ENCODE peak calls at places on chromosomes 11 and 22, in five cellular contexts. One of them, this sample, is unnamed.

GRCh38 chr11:70397336-70397982 is 870 bp upstream of the CTTN start:
- DNase-seq in AG10803: peak
- DNase-seq in heart left ventricle: no peak
- DNase-seq in Caco-2: peak
- DNase-seq in lower leg skin: no peak
- DNase-seq in this sample: peak

GRCh38 chr11:46553746-46554204 is 40.0 kb downstream of the AMBRA1 start:
- DNase-seq in Caco-2: peak
- DNase-seq in heart left ventricle: no peak
- DNase-seq in AG10803: no peak
- DNase-seq in lower leg skin: no peak
- DNase-seq in this sample: no peak

GRCh38 chr11:44681698-44682097 is 45.1 kb upstream of the TSPAN18 start:
- DNase-seq in AG10803: peak
- DNase-seq in lower leg skin: no peak
- DNase-seq in heart left ventricle: no peak
- DNase-seq in Caco-2: no peak
- DNase-seq in this sample: peak

GRCh38 chr11:40219401-40219800 is 1240.1 kb downstream of the LRRC4C start:
- DNase-seq in lower leg skin: no peak
- DNase-seq in Caco-2: no peak
- DNase-seq in heart left ventricle: no peak
- DNase-seq in AG10803: no peak
- DNase-seq in this sample: no peak

GRCh38 chr22:45903355-45904149 is 73.4 kb downstream of the WNT7B start:
- DNase-seq in AG10803: peak
- DNase-seq in Caco-2: no peak
- DNase-seq in heart left ventricle: no peak
- DNase-seq in lower leg skin: no peak
- DNase-seq in this sample: peak

GRCh38 chr22:39094717-39095389 is 2.2 kb upstream of the APOBEC3H start:
- DNase-seq in heart left ventricle: no peak
- DNase-seq in AG10803: no peak
- DNase-seq in lower leg skin: no peak
- DNase-seq in Caco-2: no peak
- DNase-seq in this sample: no peak

GRCh38 chr11:30960387-30960992 is 374.3 kb upstream of the MPPED2 start:
- DNase-seq in lower leg skin: no peak
- DNase-seq in AG10803: peak
- DNase-seq in Caco-2: peak
- DNase-seq in heart left ventricle: no peak
- DNase-seq in this sample: peak

GRCh38 chr11:110295487-110296225 is 758 bp downstream of the RDX start:
- DNase-seq in lower leg skin: peak
- DNase-seq in heart left ventricle: peak
- DNase-seq in Caco-2: peak
- DNase-seq in AG10803: peak
- DNase-seq in this sample: peak

GRCh38 chr22:44462246-44463015 is 35.6 kb downstream of the RTL6 start:
- DNase-seq in Caco-2: no peak
- DNase-seq in AG10803: no peak
- DNase-seq in lower leg skin: no peak
- DNase-seq in heart left ventricle: no peak
- DNase-seq in this sample: no peak

GRCh38 chr11:123188508-123189165 is 6.4 kb downstream of the CLMP start:
- DNase-seq in lower leg skin: no peak
- DNase-seq in Caco-2: no peak
- DNase-seq in AG10803: peak
- DNase-seq in heart left ventricle: no peak
- DNase-seq in this sample: peak

GRCh38 chr11:15505155-15505554 is 390.4 kb downstream of the INSC start:
- DNase-seq in heart left ventricle: no peak
- DNase-seq in Caco-2: no peak
- DNase-seq in AG10803: no peak
- DNase-seq in lower leg skin: no peak
- DNase-seq in this sample: no peak

GRCh38 chr11:15509082-15509481 is 394.4 kb downstream of the INSC start:
- DNase-seq in heart left ventricle: no peak
- DNase-seq in AG10803: no peak
- DNase-seq in lower leg skin: no peak
- DNase-seq in Caco-2: no peak
- DNase-seq in this sample: no peak

GRCh38 chr11:15507592-15507991 is 392.9 kb downstream of the INSC start:
- DNase-seq in AG10803: no peak
- DNase-seq in heart left ventricle: no peak
- DNase-seq in lower leg skin: no peak
- DNase-seq in Caco-2: peak
- DNase-seq in this sample: no peak
- H3K4me3 ChIP-seq in AG10803: no peak
- H3K4me3 ChIP-seq in heart left ventricle: no peak
- H3K4me3 ChIP-seq in lower leg skin: no peak
- H3K4me3 ChIP-seq in Caco-2: no peak
- H3K4me3 ChIP-seq in this sample: no peak

GRCh38 chr11:95352733-95353346 is 121.8 kb upstream of the SESN3 start:
- DNase-seq in AG10803: no peak
- DNase-seq in lower leg skin: no peak
- DNase-seq in Caco-2: no peak
- DNase-seq in heart left ventricle: no peak
- DNase-seq in this sample: no peak
- TF ChIP-seq CTCF in AG10803: no peak
- TF ChIP-seq CTCF in lower leg skin: no peak
- TF ChIP-seq CTCF in Caco-2: no peak
- TF ChIP-seq CTCF in heart left ventricle: no peak
- TF ChIP-seq CTCF in this sample: no peak

GRCh38 chr11:65779919-65780769 is 632 bp downstream of the AP5B1 start:
- DNase-seq in heart left ventricle: peak
- DNase-seq in AG10803: peak
- DNase-seq in lower leg skin: no peak
- DNase-seq in Caco-2: peak
- DNase-seq in this sample: peak

GRCh38 chr11:65782816-65783228 is 2.0 kb upstream of the AP5B1 start:
- DNase-seq in heart left ventricle: no peak
- DNase-seq in lower leg skin: no peak
- DNase-seq in AG10803: no peak
- DNase-seq in Caco-2: no peak
- DNase-seq in this sample: no peak

GRCh38 chr11:65781962-65782815 is 1.4 kb upstream of the AP5B1 start:
- DNase-seq in heart left ventricle: no peak
- DNase-seq in Caco-2: no peak
- DNase-seq in AG10803: no peak
- DNase-seq in lower leg skin: no peak
- DNase-seq in this sample: no peak

GRCh38 chr11:65780770-65781151 is at the start of gene AP5B1:
- DNase-seq in lower leg skin: no peak
- DNase-seq in Caco-2: peak
- DNase-seq in heart left ventricle: peak
- DNase-seq in AG10803: peak
- DNase-seq in this sample: peak

GRCh38 chr11:65781152-65781961 is 581 bp upstream of the AP5B1 start:
- DNase-seq in AG10803: no peak
- DNase-seq in heart left ventricle: peak
- DNase-seq in lower leg skin: no peak
- DNase-seq in Caco-2: no peak
- DNase-seq in this sample: peak
- H3K4me3 ChIP-seq in AG10803: peak
- H3K4me3 ChIP-seq in heart left ventricle: peak
- H3K4me3 ChIP-seq in lower leg skin: peak
- H3K4me3 ChIP-seq in Caco-2: peak
- H3K4me3 ChIP-seq in this sample: peak

GRCh38 chr11:12288212-12288933 is 89.0 kb upstream of the PARVA start:
- DNase-seq in heart left ventricle: peak
- DNase-seq in Caco-2: peak
- DNase-seq in lower leg skin: peak
- DNase-seq in AG10803: peak
- DNase-seq in this sample: peak
- TF ChIP-seq CTCF in heart left ventricle: peak
- TF ChIP-seq CTCF in Caco-2: peak
- TF ChIP-seq CTCF in lower leg skin: peak
- TF ChIP-seq CTCF in AG10803: peak
- TF ChIP-seq CTCF in this sample: peak

DNA sequence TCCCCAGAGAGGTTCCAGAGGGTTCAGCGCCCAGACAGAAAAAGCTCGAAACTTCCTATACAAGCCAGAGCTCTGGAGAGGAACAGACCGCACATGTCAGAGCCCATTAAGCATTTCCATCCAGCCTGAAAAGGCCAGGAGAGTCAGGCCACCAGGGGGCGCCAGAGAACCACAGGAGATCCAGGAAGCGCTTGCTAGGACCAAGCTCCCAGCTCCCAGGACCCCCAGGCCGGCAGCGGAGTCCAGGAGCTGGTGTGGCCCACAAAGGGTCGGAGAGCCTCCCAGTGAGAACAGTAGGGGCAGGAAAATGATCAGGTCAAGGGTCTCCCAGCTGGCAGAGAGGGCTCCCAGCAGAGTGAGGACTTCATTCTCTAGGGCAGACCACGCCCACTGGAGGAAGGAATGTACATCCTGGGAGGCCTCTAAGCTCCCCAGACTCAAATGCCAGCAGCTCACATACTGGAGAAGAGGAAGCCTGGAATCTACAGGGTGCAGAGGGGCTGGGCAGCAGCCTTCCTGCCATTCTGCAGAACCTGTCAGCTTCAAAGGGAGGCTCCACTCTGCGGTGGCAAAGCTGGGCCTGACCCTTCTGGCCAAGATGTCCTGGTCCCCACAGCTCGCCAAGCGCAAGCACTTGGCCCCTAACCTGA is 2.1 kb upstream of the MEI1 start:
- DNase-seq in Caco-2: peak
- DNase-seq in AG10803: peak
- DNase-seq in heart left ventricle: peak
- DNase-seq in lower leg skin: peak
- DNase-seq in this sample: peak
- H3K4me3 ChIP-seq in Caco-2: peak
- H3K4me3 ChIP-seq in AG10803: peak
- H3K4me3 ChIP-seq in heart left ventricle: peak
- H3K4me3 ChIP-seq in lower leg skin: no peak
- H3K4me3 ChIP-seq in this sample: peak

GRCh38 chr11:29527391-29527936 is 489.4 kb downstream of the KCNA4 start:
- DNase-seq in Caco-2: peak
- DNase-seq in heart left ventricle: no peak
- DNase-seq in lower leg skin: no peak
- DNase-seq in AG10803: peak
- DNase-seq in this sample: peak
- TF ChIP-seq CTCF in Caco-2: peak
- TF ChIP-seq CTCF in heart left ventricle: peak
- TF ChIP-seq CTCF in lower leg skin: no peak
- TF ChIP-seq CTCF in AG10803: peak
- TF ChIP-seq CTCF in this sample: peak

GRCh38 chr11:130000552-130001176 is 2.0 kb downstream of the PRDM10 start:
- DNase-seq in heart left ventricle: no peak
- DNase-seq in lower leg skin: no peak
- DNase-seq in AG10803: no peak
- DNase-seq in Caco-2: peak
- DNase-seq in this sample: no peak
- H3K4me3 ChIP-seq in heart left ventricle: peak
- H3K4me3 ChIP-seq in lower leg skin: no peak
- H3K4me3 ChIP-seq in AG10803: no peak
- H3K4me3 ChIP-seq in Caco-2: peak
- H3K4me3 ChIP-seq in this sample: peak

DNA sequence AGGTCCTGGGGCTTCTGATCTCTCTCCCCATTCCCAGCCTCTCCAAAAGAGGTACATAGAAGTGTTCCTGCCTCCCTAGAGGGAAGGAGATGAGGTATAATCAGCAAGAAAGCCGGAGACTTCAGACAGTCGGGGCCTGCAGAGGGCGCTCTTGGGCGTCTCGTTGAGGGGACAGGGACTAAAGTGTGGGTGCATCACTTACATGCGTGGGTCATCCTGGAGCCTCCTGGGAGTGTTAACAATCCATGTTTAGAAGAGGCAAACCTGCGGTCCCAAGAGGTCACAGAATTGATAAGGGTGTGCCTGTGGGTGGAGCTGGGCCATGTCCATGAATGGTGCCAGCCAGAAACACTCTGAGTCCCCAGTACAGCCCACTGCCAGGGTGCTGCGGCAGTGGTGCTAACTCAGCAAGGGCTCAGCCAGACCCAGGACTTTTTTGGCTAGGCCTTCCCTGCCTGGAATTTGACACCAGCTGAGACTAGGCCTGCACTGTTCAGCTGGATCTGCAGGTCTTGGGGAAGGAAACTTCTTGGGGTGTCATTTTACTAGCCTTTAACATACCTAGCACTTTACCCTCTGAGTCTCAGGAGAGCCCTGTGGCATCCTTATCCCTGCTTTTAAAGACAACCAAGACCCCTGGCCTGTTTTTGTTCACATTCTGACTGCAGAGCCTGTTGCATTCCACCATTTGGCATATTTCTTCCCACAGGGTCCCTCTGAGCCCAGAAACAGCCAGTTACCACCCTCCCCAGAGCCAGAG is 5.5 kb downstream of the YDJC start:
- DNase-seq in AG10803: no peak
- DNase-seq in lower leg skin: no peak
- DNase-seq in heart left ventricle: peak
- DNase-seq in Caco-2: peak
- DNase-seq in this sample: peak
- TF ChIP-seq CTCF in AG10803: peak
- TF ChIP-seq CTCF in lower leg skin: no peak
- TF ChIP-seq CTCF in heart left ventricle: peak
- TF ChIP-seq CTCF in Caco-2: peak
- TF ChIP-seq CTCF in this sample: peak